ENCODE peak calls at places on chromosome 17, in ten cellular contexts. P is COR-L47; H is body of pancreas; X is thoracic aorta; E is stimulated activated CD4-positive, alpha-beta T cell treated with anti-CD3 and anti-CD28 coated beads, Interleukin-1b, Interleukin-23, amount 100 ng/mL, for 24 hours; F is lung microvascular endothelial cell; J is NCI-H1436; W is LHCN-M2; U is omental fat pad; N is RPMI7951. C is an unnamed sample.

GRCh38 chr17:45702666-45703266 is 81.4 kb upstream of the CRHR1 start:
- DNase-seq in P (no peak), H (no peak), X (no peak), E (no peak), F (peak), J (no peak), W (peak), U (no peak), N (peak), C (no peak)

GRCh38 chr17:77424585-77425344 is 284.0 kb downstream of the SEC14L1 start:
- DNase-seq in P (no peak), H (peak), X (no peak), E (no peak), F (peak), J (no peak), W (peak), U (peak), N (peak), C (no peak)

GRCh38 chr17:70478883-70479282 is 309.6 kb downstream of the KCNJ2 start:
- DNase-seq in P (no peak), H (no peak), X (no peak), E (no peak), F (no peak), J (no peak), W (no peak), U (peak), N (no peak), C (no peak)

GRCh38 chr17:48513097-48513496 is 17.7 kb downstream of the HOXB1 start:
- DNase-seq in P (no peak), H (no peak), X (no peak), E (no peak), F (peak), J (no peak), W (no peak), U (no peak), N (peak), C (no peak)

GRCh38 chr17:72640415-72641165 is 451.9 kb downstream of the SLC39A11 start:
- DNase-seq in P (peak), H (peak), X (no peak), E (no peak), F (no peak), J (no peak), W (no peak), U (no peak), N (no peak), C (no peak)

GRCh38 chr17:17723354-17724261 is 42.4 kb downstream of the RAI1 start:
- DNase-seq in P (peak), H (no peak), X (no peak), E (no peak), F (peak), J (peak), W (no peak), U (no peak), N (peak), C (no peak)

GRCh38 chr17:44074231-44074910 is 3.8 kb downstream of the G6PC3 start:
- DNase-seq in P (no peak), H (no peak), X (no peak), E (no peak), F (no peak), J (no peak), W (peak), U (no peak), N (no peak), C (no peak)

GRCh38 chr17:40952675-40953074 is 14.1 kb downstream of the KRT39 start:
- DNase-seq in P (no peak), H (no peak), X (no peak), E (no peak), F (no peak), J (no peak), W (peak), U (no peak), N (peak), C (no peak)

GRCh38 chr17:602436-602835 is 112.2 kb downstream of the VPS53 start:
- DNase-seq in P (no peak), H (no peak), X (no peak), E (no peak), F (no peak), J (no peak), W (no peak), U (no peak), N (no peak), C (no peak)

GRCh38 chr17:78844301-78845005 is 3.8 kb upstream of the USP36 start:
- DNase-seq in P (no peak), H (no peak), X (no peak), E (no peak), F (peak), J (no peak), W (no peak), U (no peak), N (peak), C (no peak)

GRCh38 chr17:40112718-40113109 is 9.1 kb upstream of the MSL1 start:
- DNase-seq in P (no peak), H (no peak), X (no peak), E (no peak), F (no peak), J (no peak), W (no peak), U (no peak), N (no peak), C (no peak)

GRCh38 chr17:45837603-45838002 is 7.1 kb upstream of the SPPL2C start:
- DNase-seq in P (no peak), H (no peak), X (no peak), E (no peak), F (no peak), J (no peak), W (no peak), U (no peak), N (no peak), C (no peak)

GRCh38 chr17:50087246-50087911 is 7.8 kb upstream of the PDK2 start:
- DNase-seq in P (peak), H (peak), X (no peak), E (peak), F (peak), J (peak), W (peak), U (peak), N (peak), C (peak)

GRCh38 chr17:78041401-78042179 is 83.1 kb downstream of the TNRC6C start:
- DNase-seq in P (no peak), H (no peak), X (no peak), E (no peak), F (no peak), J (no peak), W (no peak), U (no peak), N (peak), C (no peak)